ENCODE peak calls at places on chromosome 4, in eight cellular contexts. N is lower leg skin; V is mucosa of descending colon; G is stimulated activated CD8-positive, alpha-beta memory T cell treated with anti-CD3 and anti-CD28 coated beads, Interleukin-15, amount 100 ng/mL, for 4 hours; Q is activated B cell treated with CpG ODN at 0.5 μM for 24 hours; M is head of caudate nucleus; O is D721Med; P is foreskin fibroblast. Y is an unnamed sample.

GRCh38 chr4:77473509-77473908 is 132.1 kb upstream of the CXCL13 start:
- DNase-seq in N (no peak), V (no peak), G (no peak), Q (no peak), M (no peak), O (no peak), P (no peak), Y (no peak)

GRCh38 chr4:138736362-138736761 is 279.2 kb upstream of the NOCT start:
- DNase-seq in N (no peak), V (no peak), G (no peak), Q (no peak), M (no peak), O (no peak), P (no peak), Y (no peak)

GRCh38 chr4:69649629-69650028 is 3.4 kb downstream of the UGT2A1 start:
- DNase-seq in N (no peak), V (no peak), G (no peak), Q (no peak), M (no peak), O (no peak), P (no peak), Y (no peak)

GRCh38 chr4:27429260-27429970 is 568.8 kb downstream of the STIM2 start:
- DNase-seq in N (no peak), V (no peak), G (no peak), Q (no peak), M (no peak), O (no peak), P (no peak), Y (no peak)

GRCh38 chr4:105990933-105991332 is 95.7 kb downstream of the NPNT start:
- DNase-seq in N (peak), V (peak), G (no peak), Q (no peak), M (no peak), O (no peak), P (peak), Y (no peak)

GRCh38 chr4:34261799-34262314 is 1982.5 kb downstream of the ARAP2 start:
- DNase-seq in N (no peak), V (no peak), G (no peak), Q (no peak), M (no peak), O (no peak), P (no peak), Y (no peak)

GRCh38 chr4:159607824-159608223 is 504.9 kb downstream of the RAPGEF2 start:
- DNase-seq in N (no peak), V (no peak), G (no peak), Q (no peak), M (no peak), O (no peak), P (no peak), Y (no peak)

GRCh38 chr4:94766856-94767255 is 9.1 kb downstream of the BMPR1B start:
- DNase-seq in N (no peak), V (no peak), G (no peak), Q (no peak), M (no peak), O (no peak), P (peak), Y (no peak)

GRCh38 chr4:15322016-15322415 is 105.8 kb upstream of the C1QTNF7 start:
- DNase-seq in N (no peak), V (no peak), G (no peak), Q (no peak), M (no peak), O (no peak), P (no peak), Y (no peak)

GRCh38 chr4:125483278-125483677 is 168.5 kb downstream of the FAT4 start:
- DNase-seq in N (no peak), V (no peak), G (no peak), Q (no peak), M (no peak), O (no peak), P (no peak), Y (no peak)

GRCh38 chr4:41645716-41646115 is 102.8 kb downstream of the PHOX2B start:
- DNase-seq in N (no peak), V (no peak), G (no peak), Q (no peak), M (no peak), O (no peak), P (no peak), Y (no peak)

GRCh38 chr4:111628437-111628836 is 516.8 kb upstream of the FAM241A start:
- DNase-seq in N (no peak), V (peak), G (no peak), Q (no peak), M (no peak), O (no peak), P (no peak), Y (no peak)

GRCh38 chr4:104571341-104571740 is 76.6 kb upstream of the CXXC4 start:
- DNase-seq in N (no peak), V (no peak), G (no peak), Q (no peak), M (no peak), O (no peak), P (no peak), Y (no peak)

GRCh38 chr4:126604273-126604867 is 1028.4 kb upstream of the INTU start:
- DNase-seq in N (no peak), V (no peak), G (no peak), Q (no peak), M (no peak), O (no peak), P (peak), Y (no peak)

GRCh38 chr4:25667931-25668557 is 12.4 kb downstream of the SLC34A2 start:
- DNase-seq in N (no peak), V (no peak), G (no peak), Q (no peak), M (no peak), O (no peak), P (no peak), Y (no peak)

GRCh38 chr4:165190591-165191212 is 16.7 kb upstream of the KLHL2 start:
- DNase-seq in N (no peak), V (no peak), G (no peak), Q (no peak), M (no peak), O (no peak), P (no peak), Y (no peak)

GRCh38 chr4:123785515-123785914 is 388.9 kb downstream of the SPRY1 start:
- DNase-seq in N (peak), V (no peak), G (no peak), Q (no peak), M (no peak), O (no peak), P (peak), Y (no peak)

GRCh38 chr4:184822356-184822755 is 3.4 kb downstream of the ACSL1 start:
- DNase-seq in N (peak), V (no peak), G (no peak), Q (no peak), M (no peak), O (no peak), P (no peak), Y (no peak)

GRCh38 chr4:113534698-113535097 is 226.8 kb downstream of the CAMK2D start:
- DNase-seq in N (no peak), V (no peak), G (no peak), Q (no peak), M (no peak), O (no peak), P (no peak), Y (no peak)

GRCh38 chr4:20203508-20203907 is 48.2 kb upstream of the SLIT2 start:
- DNase-seq in N (no peak), V (no peak), G (no peak), Q (no peak), M (no peak), O (no peak), P (peak), Y (no peak)

GRCh38 chr4:138199568-138200235 is 42.4 kb downstream of the SLC7A11 start:
- DNase-seq in N (no peak), V (peak), G (no peak), Q (no peak), M (no peak), O (no peak), P (no peak), Y (no peak)

GRCh38 chr4:103907414-103907813 is 187.6 kb upstream of the TACR3 start:
- DNase-seq in N (no peak), V (no peak), G (no peak), Q (no peak), M (no peak), O (no peak), P (no peak), Y (no peak)

GRCh38 chr4:110869114-110869513 is 246.2 kb upstream of the PITX2 start:
- DNase-seq in N (no peak), V (no peak), G (no peak), Q (no peak), M (no peak), O (no peak), P (peak), Y (no peak)

GRCh38 chr4:168848112-168848511 is 161.9 kb downstream of the CBR4 start:
- DNase-seq in N (no peak), V (no peak), G (no peak), Q (no peak), M (no peak), O (no peak), P (no peak), Y (no peak)

GRCh38 chr4:139972305-139972704 is 181.7 kb downstream of the MAML3 start:
- DNase-seq in N (no peak), V (no peak), G (no peak), Q (no peak), M (no peak), O (no peak), P (no peak), Y (no peak)

GRCh38 chr4:85734446-85734845 is 259.5 kb downstream of the ARHGAP24 start:
- DNase-seq in N (no peak), V (no peak), G (no peak), Q (no peak), M (no peak), O (no peak), P (no peak), Y (no peak)

GRCh38 chr4:150217192-150217591 is 138.9 kb downstream of the DCLK2 start:
- DNase-seq in N (no peak), V (no peak), G (no peak), Q (no peak), M (peak), O (peak), P (peak), Y (no peak)

GRCh38 chr4:8504279-8505007 is 63.9 kb downstream of the TRMT44 start:
- DNase-seq in N (no peak), V (peak), G (no peak), Q (no peak), M (no peak), O (no peak), P (no peak), Y (no peak)

GRCh38 chr4:169493164-169493524 is 119.2 kb downstream of the NEK1 start:
- DNase-seq in N (no peak), V (no peak), G (no peak), Q (no peak), M (no peak), O (no peak), P (no peak), Y (no peak)